ENCODE peak calls at places on chromosomes 1 and 21, in eight cellular contexts. One of them, this sample, is unnamed.

GRCh38 chr1:33819913-33820311 is 44.0 kb upstream of the HMGB4 start:
- DNase-seq in A549: no peak
- DNase-seq in coronary artery: no peak
- DNase-seq in iris pigment epithelial cell: no peak
- DNase-seq in frontal cortex: no peak
- DNase-seq in NCI-H2029: no peak
- DNase-seq in midbrain: no peak
- DNase-seq in psoas muscle: no peak
- DNase-seq in this sample: no peak

GRCh38 chr1:167973832-167974231 is 37.0 kb upstream of the MPC2 start:
- DNase-seq in A549: no peak
- DNase-seq in coronary artery: no peak
- DNase-seq in iris pigment epithelial cell: no peak
- DNase-seq in frontal cortex: no peak
- DNase-seq in NCI-H2029: no peak
- DNase-seq in midbrain: no peak
- DNase-seq in psoas muscle: no peak
- DNase-seq in this sample: no peak

GRCh38 chr1:216028630-216029029 is 394.6 kb downstream of the USH2A start:
- DNase-seq in A549: no peak
- DNase-seq in coronary artery: no peak
- DNase-seq in iris pigment epithelial cell: no peak
- DNase-seq in frontal cortex: no peak
- DNase-seq in NCI-H2029: no peak
- DNase-seq in midbrain: no peak
- DNase-seq in psoas muscle: no peak
- DNase-seq in this sample: no peak

GRCh38 chr1:205042911-205043806 is at the start of gene CNTN2:
- DNase-seq in A549: no peak
- DNase-seq in coronary artery: no peak
- DNase-seq in iris pigment epithelial cell: peak
- DNase-seq in frontal cortex: peak
- DNase-seq in NCI-H2029: no peak
- DNase-seq in midbrain: peak
- DNase-seq in psoas muscle: no peak
- DNase-seq in this sample: no peak

GRCh38 chr1:71191520-71191919 is 110.7 kb upstream of the ZRANB2 start:
- DNase-seq in A549: no peak
- DNase-seq in coronary artery: no peak
- DNase-seq in iris pigment epithelial cell: no peak
- DNase-seq in frontal cortex: no peak
- DNase-seq in NCI-H2029: no peak
- DNase-seq in midbrain: no peak
- DNase-seq in psoas muscle: no peak
- DNase-seq in this sample: no peak

GRCh38 chr1:241638091-241638682 is 2.0 kb downstream of the CHML start:
- DNase-seq in A549: no peak
- DNase-seq in coronary artery: no peak
- DNase-seq in iris pigment epithelial cell: no peak
- DNase-seq in frontal cortex: no peak
- DNase-seq in NCI-H2029: no peak
- DNase-seq in midbrain: no peak
- DNase-seq in psoas muscle: no peak
- DNase-seq in this sample: peak

GRCh38 chr1:97192872-97193572 is 471.4 kb downstream of the PTBP2 start:
- DNase-seq in A549: peak
- DNase-seq in coronary artery: no peak
- DNase-seq in iris pigment epithelial cell: peak
- DNase-seq in frontal cortex: no peak
- DNase-seq in NCI-H2029: no peak
- DNase-seq in midbrain: no peak
- DNase-seq in psoas muscle: no peak
- DNase-seq in this sample: peak

GRCh38 chr21:46549650-46550049 is 55.2 kb downstream of the S100B start:
- DNase-seq in A549: no peak
- DNase-seq in coronary artery: no peak
- DNase-seq in iris pigment epithelial cell: no peak
- DNase-seq in frontal cortex: no peak
- DNase-seq in NCI-H2029: no peak
- DNase-seq in midbrain: no peak
- DNase-seq in psoas muscle: no peak
- DNase-seq in this sample: no peak

GRCh38 chr1:180114546-180114945 is 40.1 kb upstream of the QSOX1 start:
- DNase-seq in A549: no peak
- DNase-seq in coronary artery: no peak
- DNase-seq in iris pigment epithelial cell: no peak
- DNase-seq in frontal cortex: no peak
- DNase-seq in NCI-H2029: no peak
- DNase-seq in midbrain: no peak
- DNase-seq in psoas muscle: no peak
- DNase-seq in this sample: no peak

GRCh38 chr1:192476802-192477298 is 98.7 kb upstream of the RGS1 start:
- DNase-seq in A549: no peak
- DNase-seq in coronary artery: peak
- DNase-seq in iris pigment epithelial cell: peak
- DNase-seq in frontal cortex: no peak
- DNase-seq in NCI-H2029: peak
- DNase-seq in midbrain: no peak
- DNase-seq in psoas muscle: no peak
- DNase-seq in this sample: peak

GRCh38 chr21:14523234-14523633 is 22.9 kb downstream of the SAMSN1 start:
- DNase-seq in A549: no peak
- DNase-seq in coronary artery: no peak
- DNase-seq in iris pigment epithelial cell: peak
- DNase-seq in frontal cortex: no peak
- DNase-seq in NCI-H2029: no peak
- DNase-seq in midbrain: no peak
- DNase-seq in psoas muscle: peak
- DNase-seq in this sample: no peak